ENCODE peak calls at places on chromosomes 6 and 20, in five cellular contexts. D is A549, A is HCT116, G is astrocyte, M is GM23248. F is an unnamed sample.

GRCh38 chr20:60206259-60206658 is 248.0 kb downstream of the CDH26 start:
- DNase-seq in D (peak), A (peak), G (peak), M (peak), F (no peak)

GRCh38 chr6:149484733-149485700 is at the start of gene ZC3H12D:
- DNase-seq in D (peak), A (peak), G (peak), M (peak), F (no peak)

GRCh38 chr6:35731736-35732532 is 4.9 kb upstream of the ARMC12 start:
- DNase-seq in D (peak), A (no peak), G (peak), M (peak), F (peak)

GRCh38 chr6:155093430-155093829 is 98.3 kb downstream of the TIAM2 start:
- DNase-seq in D (no peak), A (no peak), G (no peak), M (no peak), F (no peak)

GRCh38 chr20:10763117-10763516 is 89.3 kb upstream of the JAG1 start:
- DNase-seq in D (no peak), A (no peak), G (no peak), M (no peak), F (no peak)

GRCh38 chr20:57092112-57092899 is 174.1 kb downstream of the BMP7 start:
- DNase-seq in D (peak), A (peak), G (no peak), M (peak), F (peak)

GRCh38 chr6:37168809-37169457 is 1.0 kb upstream of the PIM1 start:
- DNase-seq in D (no peak), A (no peak), G (no peak), M (peak), F (no peak)

GRCh38 chr6:37576336-37576737 is 76.6 kb upstream of the CCDC167 start:
- DNase-seq in D (peak), A (peak), G (peak), M (peak), F (no peak)

GRCh38 chr20:53243152-53243551 is 271.0 kb downstream of the TSHZ2 start:
- DNase-seq in D (no peak), A (no peak), G (no peak), M (no peak), F (no peak)

GRCh38 chr6:106562001-106562400 is 67.3 kb downstream of the RTN4IP1 start:
- DNase-seq in D (no peak), A (no peak), G (no peak), M (peak), F (no peak)

GRCh38 chr6:82775989-82776388 is 289.7 kb downstream of the UBE3D start:
- DNase-seq in D (no peak), A (no peak), G (no peak), M (no peak), F (no peak)

GRCh38 chr6:129335792-129336191 is 374.2 kb downstream of the ARHGAP18 start:
- DNase-seq in D (no peak), A (no peak), G (no peak), M (no peak), F (no peak)

GRCh38 chr6:156846845-156847599 is 69.8 kb downstream of the ARID1B start:
- DNase-seq in D (no peak), A (no peak), G (no peak), M (no peak), F (no peak)

GRCh38 chr20:10063482-10063881 is 28.7 kb downstream of the ANKEF1 start:
- DNase-seq in D (no peak), A (no peak), G (no peak), M (no peak), F (no peak)

GRCh38 chr20:2399390-2399789 is 18.7 kb downstream of the TGM6 start:
- DNase-seq in D (no peak), A (no peak), G (no peak), M (no peak), F (no peak)

GRCh38 chr20:19692100-19692499 is 66.0 kb upstream of the RIN2 start:
- DNase-seq in D (peak), A (no peak), G (peak), M (peak), F (no peak)

GRCh38 chr20:46580613-46581012 is 30.2 kb upstream of the OCSTAMP start:
- DNase-seq in D (no peak), A (no peak), G (no peak), M (no peak), F (no peak)

GRCh38 chr20:48751871-48752270 is 75.9 kb downstream of the PREX1 start:
- DNase-seq in D (no peak), A (no peak), G (no peak), M (no peak), F (no peak)

GRCh38 chr6:139833592-139833991 is 459.1 kb upstream of the CITED2 start:
- DNase-seq in D (no peak), A (no peak), G (no peak), M (no peak), F (no peak)

GRCh38 chr6:21820442-21820841 is 226.9 kb downstream of the SOX4 start:
- DNase-seq in D (no peak), A (no peak), G (no peak), M (no peak), F (no peak)

GRCh38 chr20:22617160-22617559 is 32.8 kb upstream of the FOXA2 start:
- DNase-seq in D (peak), A (no peak), G (no peak), M (no peak), F (no peak)

GRCh38 chr6:168060521-168060931 is 18.5 kb downstream of the FRMD1 start:
- DNase-seq in D (peak), A (no peak), G (peak), M (peak), F (no peak)

GRCh38 chr20:42082611-42083010 is 464.4 kb upstream of the CHD6 start:
- DNase-seq in D (no peak), A (no peak), G (no peak), M (peak), F (no peak)

GRCh38 chr6:35476004-35476403 is 7.8 kb downstream of the RPL10A start:
- DNase-seq in D (no peak), A (no peak), G (no peak), M (no peak), F (no peak)

GRCh38 chr20:41001497-41001896 is 27.1 kb upstream of the TOP1 start:
- DNase-seq in D (no peak), A (no peak), G (no peak), M (peak), F (no peak)

GRCh38 chr6:84082693-84083265 is 49.2 kb downstream of the MRAP2 start:
- DNase-seq in D (no peak), A (no peak), G (no peak), M (no peak), F (no peak)

GRCh38 chr6:73642530-73642929 is 11.3 kb downstream of the SLC17A5 start:
- DNase-seq in D (no peak), A (no peak), G (no peak), M (no peak), F (no peak)

GRCh38 chr6:73636048-73636447 is 17.7 kb downstream of the SLC17A5 start:
- DNase-seq in D (no peak), A (no peak), G (no peak), M (peak), F (no peak)

GRCh38 chr6:73640179-73640750 is 13.5 kb downstream of the SLC17A5 start:
- DNase-seq in D (no peak), A (no peak), G (peak), M (peak), F (no peak)

GRCh38 chr6:73637404-73637803 is 16.4 kb downstream of the SLC17A5 start:
- DNase-seq in D (no peak), A (no peak), G (no peak), M (no peak), F (no peak)

GRCh38 chr6:73639015-73639414 is 14.8 kb downstream of the SLC17A5 start:
- DNase-seq in D (no peak), A (no peak), G (no peak), M (no peak), F (no peak)
- H3K4me2 ChIP-seq in D (no peak), A (no peak), G (no peak), M (no peak), F (no peak)

DNA sequence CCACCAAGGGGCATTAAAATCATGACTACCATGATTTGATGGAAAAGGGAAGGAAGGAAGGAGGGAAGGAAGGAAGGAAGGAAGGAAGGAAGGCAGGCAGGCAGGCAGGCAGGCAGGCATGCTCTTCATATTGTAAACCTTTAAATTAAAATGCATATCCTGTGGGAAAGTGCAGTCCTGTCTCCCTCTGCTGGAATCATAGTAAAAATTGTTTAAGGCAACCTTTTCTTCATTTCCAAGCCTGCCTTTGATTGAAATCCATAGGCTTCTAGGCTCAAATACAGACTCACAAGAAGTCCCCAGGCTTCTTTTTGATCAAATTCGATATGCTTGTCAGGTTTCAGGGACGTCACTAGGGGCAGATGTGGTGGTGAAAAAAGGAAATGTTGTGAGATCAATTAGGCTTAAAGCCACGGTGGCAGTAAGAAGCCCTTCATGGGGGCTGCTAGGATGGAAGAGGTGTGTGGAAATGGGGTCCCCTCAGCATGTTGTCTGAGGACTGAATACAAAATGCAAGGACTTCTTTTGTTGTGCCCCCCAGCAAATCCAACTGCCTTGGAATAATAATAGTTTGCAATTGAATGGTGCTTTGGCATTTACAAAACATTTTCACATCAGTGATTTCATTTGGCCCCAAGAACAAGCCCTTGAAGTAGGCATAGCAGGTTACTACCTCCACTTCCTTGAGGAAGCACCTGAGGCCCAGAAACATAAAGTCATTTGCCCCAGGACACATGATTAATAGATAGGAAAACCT is 25.6 kb upstream of the GABRR1 start:
- DNase-seq in D (peak), A (peak), G (peak), M (peak), F (peak)
- H3K4me2 ChIP-seq in D (no peak), A (no peak), G (no peak), M (no peak), F (no peak)

GRCh38 chr6:26588965-26589364 is 7.8 kb upstream of the ABT1 start:
- DNase-seq in D (no peak), A (no peak), G (no peak), M (no peak), F (no peak)
- H3K4me2 ChIP-seq in D (no peak), A (no peak), G (no peak), M (no peak), F (no peak)

GRCh38 chr20:63129376-63129965 is 86.5 kb downstream of the YTHDF1 start:
- DNase-seq in D (no peak), A (no peak), G (no peak), M (no peak), F (no peak)
- H3K4me2 ChIP-seq in D (no peak), A (no peak), G (no peak), M (no peak), F (no peak)

DNA sequence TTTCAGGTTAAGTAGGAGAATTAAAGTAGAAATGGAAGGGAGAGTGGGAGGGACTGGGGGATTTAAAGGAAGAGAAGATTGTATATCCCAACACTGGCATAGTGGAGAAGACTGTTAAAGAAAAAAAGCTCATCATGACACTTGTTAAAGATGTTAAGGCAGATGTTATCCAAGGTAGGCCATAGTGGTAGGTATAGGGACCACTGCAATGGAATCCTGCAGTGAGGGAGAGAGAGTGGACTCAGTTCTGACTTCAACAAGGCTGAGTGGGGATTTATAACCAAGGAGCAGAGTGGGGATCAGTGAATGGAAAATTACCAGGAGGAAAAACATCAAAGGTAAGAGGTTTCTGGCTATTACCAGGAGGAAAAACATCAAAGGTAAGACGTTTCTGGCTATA is 21.1 kb downstream of the SMPDL3A start:
- DNase-seq in D (no peak), A (no peak), G (no peak), M (no peak), F (no peak)
- H3K4me2 ChIP-seq in D (no peak), A (no peak), G (no peak), M (no peak), F (no peak)

DNA sequence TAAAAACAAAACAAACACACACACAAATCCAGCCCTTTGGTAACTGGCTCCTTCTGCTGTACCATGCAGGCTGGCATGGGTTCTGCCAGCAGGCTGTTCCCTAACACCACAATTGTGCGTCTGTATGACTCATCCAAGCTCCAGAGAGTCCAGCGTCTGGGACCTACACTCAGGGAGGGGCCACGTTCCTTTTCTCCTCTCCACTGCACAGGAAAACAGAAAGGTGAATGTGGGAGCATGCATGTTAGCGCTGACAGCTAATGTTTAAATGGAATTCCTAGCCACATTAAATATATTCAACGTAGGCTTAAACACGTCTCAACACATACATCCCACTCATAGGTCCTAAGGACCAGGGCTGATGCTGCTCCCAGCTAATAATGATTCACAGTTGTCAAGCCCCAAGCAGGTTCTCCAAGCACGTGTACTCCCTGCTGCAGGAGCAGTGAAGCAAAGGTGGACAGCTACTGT is 20.7 kb downstream of the MAP1LC3A start:
- DNase-seq in D (peak), A (peak), G (peak), M (peak), F (peak)
- H3K4me2 ChIP-seq in D (no peak), A (no peak), G (peak), M (no peak), F (no peak)